ENCODE peak calls at places on chromosomes 2 and 18, in seven cellular contexts. O is frontal cortex; B is CD8-positive, alpha-beta T cell; W is NCI-H2029 treated with DMSO at 0.1 percent for 48 hours; U is HAP-1; S is chondrocyte; G is ELR. Y is an unnamed sample.

GRCh38 chr2:156399950-156400703 is 36.1 kb upstream of the GPD2 start:
- DNase-seq in O (peak), B (no peak), W (peak), U (peak), S (peak), G (peak), Y (peak)

GRCh38 chr2:158127380-158127804 is 25.7 kb downstream of the UPP2 start:
- DNase-seq in O (no peak), B (no peak), W (no peak), U (no peak), S (no peak), G (no peak), Y (no peak)

GRCh38 chr2:66790651-66791181 is 355.8 kb downstream of the MEIS1 start:
- DNase-seq in O (no peak), B (no peak), W (no peak), U (no peak), S (no peak), G (peak), Y (no peak)

GRCh38 chr2:203782262-203782976 is 76.0 kb downstream of the CD28 start:
- DNase-seq in O (peak), B (peak), W (no peak), U (peak), S (no peak), G (peak), Y (peak)

GRCh38 chr18:76565238-76566173 is 70.5 kb upstream of the ZNF516 start:
- DNase-seq in O (peak), B (no peak), W (no peak), U (peak), S (peak), G (peak), Y (no peak)

GRCh38 chr2:179253226-179253625 is 11.4 kb downstream of the SESTD1 start:
- DNase-seq in O (no peak), B (no peak), W (no peak), U (no peak), S (no peak), G (no peak), Y (no peak)

GRCh38 chr2:216540920-216541319 is 42.3 kb downstream of the RPL37A start:
- DNase-seq in O (no peak), B (no peak), W (no peak), U (no peak), S (no peak), G (no peak), Y (no peak)

GRCh38 chr2:70789304-70790078 is 952 bp downstream of the FIGLA start:
- DNase-seq in O (peak), B (peak), W (peak), U (peak), S (no peak), G (peak), Y (peak)

GRCh38 chr2:217846321-217846743 is 156.5 kb downstream of the TNS1 start:
- DNase-seq in O (no peak), B (no peak), W (no peak), U (no peak), S (no peak), G (no peak), Y (no peak)

GRCh38 chr2:165697727-165698620 is 96.1 kb downstream of the GALNT3 start:
- DNase-seq in O (no peak), B (no peak), W (no peak), U (no peak), S (no peak), G (no peak), Y (no peak)